ENCODE peak calls at places on chromosomes 4 and X, in four cellular contexts. U, H, O and L are unnamed samples.

GRCh38 chrX:2397648-2398340 is 103.0 kb downstream of the DHRSX start:
- ATAC-seq in O (no peak), U (no peak), H (no peak), L (no peak)

GRCh38 chr4:40577588-40578253 is 51.9 kb downstream of the RBM47 start:
- ATAC-seq in U (no peak), O (no peak), H (no peak), L (no peak)

GRCh38 chrX:47664737-47665136 is 5.8 kb upstream of the UXT start:
- ATAC-seq in O (no peak), H (no peak), U (no peak), L (no peak)

GRCh38 chr4:170243662-170244288 is 154.0 kb upstream of the AADAT start:
- ATAC-seq in O (no peak), U (no peak), H (no peak), L (no peak)

GRCh38 chr4:116358633-116359222 is 726.6 kb downstream of the TRAM1L1 start:
- ATAC-seq in O (no peak), H (peak), U (no peak), L (peak)

GRCh38 chr4:13546374-13546854 is 2.1 kb upstream of the NKX3-2 start:
- ATAC-seq in O (no peak), H (no peak), U (no peak), L (no peak)

GRCh38 chr4:2788532-2789103 is 4.3 kb upstream of the SH3BP2 start:
- ATAC-seq in O (no peak), U (peak), H (no peak), L (no peak)

GRCh38 chrX:28851871-28852270 is 264.6 kb downstream of the IL1RAPL1 start:
- ATAC-seq in U (peak), H (no peak), O (no peak), L (no peak)

GRCh38 chr4:186058253-186058979 is 10.5 kb upstream of the TLR3 start:
- ATAC-seq in H (no peak), O (peak), U (peak), L (peak)

GRCh38 chrX:49176421-49177326 is 5.0 kb downstream of the PLP2 start:
- ATAC-seq in O (no peak), H (no peak), U (peak), L (no peak)

GRCh38 chr4:153485860-153486259 is 19.7 kb downstream of the TMEM131L start:
- ATAC-seq in O (no peak), H (no peak), U (no peak), L (no peak)

GRCh38 chr4:101345596-101346311 is 1.6 kb downstream of the PPP3CA start:
- ATAC-seq in U (peak), O (peak), H (no peak), L (peak)

GRCh38 chr4:156677136-156677535 is 294.5 kb downstream of the PDGFC start:
- ATAC-seq in O (no peak), H (no peak), U (peak), L (no peak)

GRCh38 chrX:71917621-71918341 is 7.1 kb downstream of the NHSL2 start:
- ATAC-seq in H (no peak), O (no peak), U (no peak), L (no peak)

GRCh38 chr4:15738877-15739276 is 36.0 kb downstream of the BST1 start:
- ATAC-seq in H (no peak), O (no peak), U (no peak), L (no peak)

GRCh38 chr4:164701665-164702064 is 52.3 kb upstream of the SMIM31 start:
- ATAC-seq in U (no peak), H (no peak), O (no peak), L (no peak)

GRCh38 chr4:94533405-94534223 is 81.9 kb downstream of the PDLIM5 start:
- ATAC-seq in U (no peak), O (no peak), H (no peak), L (no peak)

GRCh38 chrX:39815621-39816020 is 282.1 kb downstream of the BCOR start:
- ATAC-seq in U (no peak), O (peak), H (no peak), L (peak)

GRCh38 chrX:24996096-24996709 is 19.6 kb downstream of the ARX start:
- ATAC-seq in U (no peak), O (no peak), H (no peak), L (no peak)

GRCh38 chrX:11764602-11765067 is 6.6 kb downstream of the MSL3 start:
- ATAC-seq in H (no peak), U (no peak), O (peak), L (no peak)

GRCh38 chr4:108796173-108796572 is 33.3 kb upstream of the ETNPPL start:
- ATAC-seq in H (no peak), O (no peak), U (peak), L (no peak)

GRCh38 chr4:107153956-107154355 is 117.8 kb upstream of the DKK2 start:
- ATAC-seq in U (no peak), H (no peak), O (no peak), L (no peak)

GRCh38 chr4:49018718-49019295 is 32.7 kb downstream of the CWH43 start:
- ATAC-seq in O (no peak), U (no peak), H (no peak), L (no peak)